ENCODE peak calls at places on chromosomes 5 and 9, in ten cellular contexts. Y is uterus, F is lung, N is colonic mucosa, O is iPS DF 6.9, P is MM.1S, H is IMR-90, R is heart left ventricle, S is K562, K is Karpas-422. B is an unnamed sample. For H3K4me1, the result is how much of the 10 kb centered on the place peaks cover.

GRCh38 chr5:154329519-154329918 is 116.3 kb upstream of the SAP30L start:
- DNase-seq in Y (no peak), F (no peak), N (no peak), O (no peak), P (no peak), H (no peak), R (no peak), S (no peak), K (no peak), B (no peak)

GRCh38 chr9:120926397-120926928 is at the start of gene TRAF1:
- DNase-seq in Y (no peak), F (no peak), N (no peak), O (no peak), P (no peak), H (peak), R (no peak), S (no peak), K (peak), B (no peak)

GRCh38 chr9:87212563-87213154 is 265.4 kb upstream of the GAS1 start:
- DNase-seq in Y (no peak), F (no peak), N (no peak), O (no peak), P (no peak), H (peak), R (no peak), S (peak), K (no peak), B (peak)

GRCh38 chr9:90124961-90125360 is 517.7 kb downstream of the DIRAS2 start:
- DNase-seq in Y (no peak), F (no peak), N (no peak), O (no peak), P (no peak), H (no peak), R (no peak), S (no peak), K (no peak), B (no peak)

GRCh38 chr9:70569070-70569772 is 154.8 kb upstream of the KLF9 start:
- DNase-seq in Y (no peak), F (no peak), N (no peak), O (no peak), P (no peak), H (peak), R (no peak), S (no peak), K (no peak), B (no peak)

GRCh38 chr9:15231788-15232635 is 75.0 kb downstream of the TTC39B start:
- DNase-seq in Y (no peak), F (no peak), N (no peak), O (peak), P (peak), H (no peak), R (no peak), S (peak), K (peak), B (no peak)

GRCh38 chr5:150137168-150137957 is 18.3 kb downstream of the PDGFRB start:
- DNase-seq in Y (no peak), F (no peak), N (no peak), O (no peak), P (no peak), H (peak), R (no peak), S (no peak), K (no peak), B (peak)

GRCh38 chr9:14310247-14310646 is 3.7 kb downstream of the NFIB start:
- DNase-seq in Y (no peak), F (no peak), N (no peak), O (no peak), P (no peak), H (no peak), R (no peak), S (no peak), K (no peak), B (no peak)

GRCh38 chr5:83564069-83564749 is 92.7 kb downstream of the VCAN start:
- DNase-seq in Y (no peak), F (no peak), N (no peak), O (no peak), P (peak), H (peak), R (no peak), S (peak), K (peak), B (no peak)

GRCh38 chr5:75037106-75037505 is 15.3 kb downstream of the GCNT4 start:
- DNase-seq in Y (no peak), F (peak), N (no peak), O (no peak), P (no peak), H (peak), R (no peak), S (no peak), K (no peak), B (peak)

GRCh38 chr9:112644449-112644965 is 73.4 kb downstream of the INIP start:
- DNase-seq in Y (no peak), F (no peak), N (no peak), O (no peak), P (no peak), H (no peak), R (no peak), S (no peak), K (no peak), B (no peak)

GRCh38 chr5:134523543-134524136 is 1.8 kb upstream of the JADE2 start:
- DNase-seq in Y (no peak), F (no peak), N (no peak), O (no peak), P (peak), H (no peak), R (no peak), S (no peak), K (peak), B (no peak)

GRCh38 chr9:137787786-137788505 is 89.6 kb upstream of the CACNA1B start:
- DNase-seq in Y (no peak), F (no peak), N (no peak), O (no peak), P (no peak), H (no peak), R (no peak), S (no peak), K (no peak), B (no peak)

GRCh38 chr9:70677336-70677735 is 262.9 kb upstream of the KLF9 start:
- DNase-seq in Y (no peak), F (no peak), N (no peak), O (no peak), P (no peak), H (peak), R (no peak), S (no peak), K (no peak), B (no peak)

GRCh38 chr9:115649991-115650472 is 503.6 kb upstream of the PAPPA start:
- DNase-seq in Y (peak), F (peak), N (peak), O (no peak), P (no peak), H (peak), R (peak), S (no peak), K (no peak), B (peak)

GRCh38 chr5:23268136-23268535 is 239.3 kb upstream of the PRDM9 start:
- DNase-seq in Y (no peak), F (no peak), N (no peak), O (no peak), P (no peak), H (no peak), R (no peak), S (no peak), K (no peak), B (no peak)

GRCh38 chr9:110142868-110143866 is 64.8 kb downstream of the C9orf152 start:
- DNase-seq in Y (no peak), F (no peak), N (no peak), O (no peak), P (peak), H (no peak), R (no peak), S (no peak), K (peak), B (no peak)

GRCh38 chr9:100294341-100294740 is 58.4 kb downstream of the TEX10 start:
- DNase-seq in Y (no peak), F (no peak), N (no peak), O (no peak), P (no peak), H (peak), R (no peak), S (no peak), K (no peak), B (no peak)

GRCh38 chr5:175556794-175557193 is 78.4 kb downstream of the SFXN1 start:
- DNase-seq in Y (no peak), F (no peak), N (no peak), O (no peak), P (no peak), H (no peak), R (no peak), S (no peak), K (no peak), B (peak)

GRCh38 chr9:127245637-127246164 is 18.9 kb upstream of the GARNL3 start:
- DNase-seq in Y (no peak), F (no peak), N (peak), O (no peak), P (no peak), H (no peak), R (no peak), S (no peak), K (no peak), B (no peak)

GRCh38 chr5:21067724-21068123 is 1079.7 kb upstream of the CDH18 start:
- DNase-seq in Y (no peak), F (no peak), N (no peak), O (no peak), P (no peak), H (no peak), R (no peak), S (no peak), K (no peak), B (no peak)

GRCh38 chr5:159061186-159061796 is 38.4 kb downstream of the EBF1 start:
- DNase-seq in Y (peak), F (no peak), N (no peak), O (no peak), P (no peak), H (peak), R (peak), S (peak), K (no peak), B (peak)

GRCh38 chr9:71668717-71669116 is 99.6 kb downstream of the CEMIP2 start:
- DNase-seq in Y (no peak), F (no peak), N (no peak), O (no peak), P (no peak), H (no peak), R (no peak), S (no peak), K (no peak), B (no peak)

GRCh38 chr9:94153905-94154304 is 69.6 kb downstream of the PTPDC1 start:
- DNase-seq in Y (no peak), F (no peak), N (no peak), O (no peak), P (peak), H (no peak), R (no peak), S (no peak), K (no peak), B (no peak)

GRCh38 chr9:79233542-79233941 is 338.2 kb upstream of the TLE4 start:
- DNase-seq in Y (no peak), F (no peak), N (no peak), O (peak), P (peak), H (peak), R (no peak), S (peak), K (peak), B (no peak)

DNA sequence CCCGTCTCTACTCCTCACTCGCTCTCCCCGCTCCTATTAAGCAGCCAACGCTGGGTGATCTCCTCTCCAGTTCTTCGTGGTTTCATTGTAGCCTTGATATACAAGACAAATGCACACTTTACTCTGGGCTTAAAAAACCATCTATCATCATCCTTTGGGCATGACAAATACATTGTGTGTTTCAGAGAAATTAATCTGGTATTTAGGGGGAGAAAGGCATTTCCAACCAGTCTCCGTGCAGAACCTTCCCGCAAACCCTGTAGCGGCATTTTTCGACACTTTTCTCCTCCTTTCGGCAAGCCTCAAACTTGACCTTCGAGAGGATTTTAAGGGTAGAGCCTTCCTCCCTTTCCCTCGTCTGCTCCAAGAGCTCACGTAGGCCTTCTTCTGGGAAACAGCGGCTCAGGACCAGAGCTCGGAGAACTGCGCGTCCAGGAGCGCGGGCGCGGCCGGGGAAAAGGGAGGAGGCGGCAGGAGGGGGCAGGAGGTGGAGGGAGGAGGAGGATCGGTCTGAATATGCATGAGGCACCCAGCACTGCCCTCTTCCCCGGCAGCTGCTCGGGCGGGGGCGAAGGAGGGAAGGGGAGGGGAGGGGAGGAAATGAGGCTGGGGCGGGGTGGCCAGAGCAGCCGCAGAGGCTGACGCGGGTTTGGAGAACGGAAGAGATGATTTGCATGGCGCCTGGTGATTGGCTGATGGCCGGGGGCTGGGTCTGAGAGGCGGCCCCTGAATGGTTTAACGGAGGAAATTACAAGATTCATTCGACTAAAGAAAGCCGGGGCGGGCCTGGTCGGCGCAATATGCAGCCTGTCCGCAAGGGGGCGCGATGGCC is 127.6 kb downstream of the TMEM161B start:
- DNase-seq in Y (peak), F (peak), N (peak), O (peak), P (peak), H (peak), R (peak), S (peak), K (peak), B (peak)
- H3K4me3 ChIP-seq in Y (peak), F (peak), N (peak), O (peak), P (peak), H (peak), R (peak), S (peak), K (no peak), B (peak)

GRCh38 chr9:96236854-96237545 is 65.0 kb downstream of the HSD17B3 start:
- DNase-seq in Y (no peak), F (no peak), N (no peak), O (no peak), P (no peak), H (no peak), R (no peak), S (no peak), K (no peak), B (no peak)
- H3K27ac ChIP-seq in Y (peak), F (no peak), N (no peak), O (no peak), P (no peak), H (no peak), R (peak), S (no peak), K (no peak), B (no peak)

GRCh38 chr9:134455010-134455409 is 128.8 kb downstream of the RXRA start:
- DNase-seq in Y (no peak), F (no peak), N (no peak), O (no peak), P (no peak), H (no peak), R (no peak), S (no peak), K (no peak), B (no peak)

GRCh38 chr9:134455951-134456739 is 129.9 kb downstream of the RXRA start:
- DNase-seq in Y (peak), F (peak), N (peak), O (no peak), P (no peak), H (peak), R (peak), S (peak), K (no peak), B (peak)

GRCh38 chr9:134455537-134455936 is 129.3 kb downstream of the RXRA start:
- DNase-seq in Y (no peak), F (no peak), N (no peak), O (no peak), P (no peak), H (no peak), R (no peak), S (no peak), K (no peak), B (no peak)

GRCh38 chr9:134453776-134454175 is 127.5 kb downstream of the RXRA start:
- DNase-seq in Y (no peak), F (no peak), N (no peak), O (no peak), P (no peak), H (no peak), R (no peak), S (no peak), K (no peak), B (no peak)

GRCh38 chr9:134454386-134454978 is 128.2 kb downstream of the RXRA start:
- DNase-seq in Y (no peak), F (no peak), N (no peak), O (no peak), P (no peak), H (no peak), R (no peak), S (no peak), K (no peak), B (no peak)
- H3K4me1 ChIP-seq in Y (under half), F (under half), N (under half), O (under half), P (under half), H (under half), R (under half), S (under half), K (under half), B (under half)

DNA sequence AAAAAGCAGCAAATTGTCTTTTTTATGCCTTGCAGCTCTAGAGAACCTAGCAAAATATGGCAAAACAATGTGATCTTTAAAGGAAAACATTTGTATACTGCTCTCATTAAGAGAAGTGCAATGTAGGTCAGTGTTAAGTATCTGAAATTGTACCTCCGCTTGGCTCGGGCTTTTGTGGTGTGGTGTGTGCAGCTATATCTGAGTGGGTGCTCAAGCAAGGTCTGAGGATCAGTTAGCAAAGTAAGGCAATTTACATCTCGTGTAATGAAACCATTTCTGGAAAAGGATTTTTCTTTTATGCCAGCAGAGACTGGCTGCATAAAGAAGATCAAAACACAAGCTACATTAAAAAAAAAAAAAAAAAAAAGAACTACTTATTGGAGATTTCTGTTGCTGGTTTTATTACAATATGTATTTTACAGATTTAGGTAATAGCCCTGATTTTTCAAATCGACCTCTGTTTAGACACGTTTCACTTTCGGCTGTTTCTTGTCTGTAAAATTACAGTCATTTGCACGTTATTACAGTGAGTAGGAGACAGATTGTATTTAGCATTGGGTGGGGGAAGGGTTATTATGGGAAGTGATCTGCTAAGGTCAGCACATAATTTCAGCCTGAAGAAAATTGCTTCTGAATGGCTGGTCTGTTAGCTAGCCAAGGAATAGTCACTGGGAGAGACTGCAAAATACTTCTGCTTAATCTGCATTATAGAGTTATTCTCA is 7.9 kb upstream of the ZNF608 start:
- DNase-seq in Y (no peak), F (no peak), N (no peak), O (no peak), P (peak), H (no peak), R (no peak), S (no peak), K (peak), B (no peak)
- H3K4me3 ChIP-seq in Y (no peak), F (no peak), N (no peak), O (no peak), P (no peak), H (no peak), R (no peak), S (no peak), K (peak), B (no peak)

GRCh38 chr5:76626738-76627137 is 3.5 kb upstream of the F2RL2 start:
- DNase-seq in Y (no peak), F (no peak), N (no peak), O (no peak), P (no peak), H (no peak), R (no peak), S (no peak), K (no peak), B (no peak)
- H3K27ac ChIP-seq in Y (no peak), F (no peak), N (no peak), O (no peak), P (no peak), H (no peak), R (no peak), S (no peak), K (no peak), B (no peak)

GRCh38 chr9:128898382-128898781 is 16.4 kb downstream of the LRRC8A start:
- DNase-seq in Y (no peak), F (no peak), N (no peak), O (no peak), P (no peak), H (no peak), R (no peak), S (no peak), K (no peak), B (no peak)
- H3K4me1 ChIP-seq in Y (under half), F (under half), N (under half), O (under half), P (under half), H (under half), R (under half), S (under half), K (under half), B (under half)

DNA sequence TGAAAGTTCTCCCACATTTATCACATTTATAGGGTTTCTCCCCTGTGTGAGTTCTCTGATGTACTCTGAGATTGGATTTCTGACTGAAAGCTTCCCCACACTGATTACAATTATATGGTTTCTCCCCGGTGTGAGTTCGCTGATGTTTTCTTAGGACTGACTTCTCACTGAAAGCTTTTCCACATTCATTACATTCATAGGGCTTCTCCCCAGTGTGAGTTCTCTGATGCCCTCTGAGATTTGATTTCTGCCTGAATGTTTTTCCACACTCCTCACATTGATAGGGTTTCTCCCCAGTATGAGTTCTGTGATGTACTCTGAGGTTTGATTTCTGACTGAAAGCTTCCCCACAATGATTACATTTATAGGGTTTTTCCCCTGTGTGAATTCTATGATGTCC is 36.3 kb downstream of the ZNF782 start:
- DNase-seq in Y (no peak), F (no peak), N (no peak), O (no peak), P (no peak), H (no peak), R (no peak), S (no peak), K (no peak), B (no peak)
- H3K4me3 ChIP-seq in Y (no peak), F (no peak), N (no peak), O (no peak), P (no peak), H (no peak), R (no peak), S (no peak), K (no peak), B (no peak)

GRCh38 chr5:145941096-145941676 is 4.8 kb downstream of the SH3RF2 start:
- DNase-seq in Y (no peak), F (no peak), N (peak), O (no peak), P (no peak), H (peak), R (no peak), S (no peak), K (no peak), B (no peak)

GRCh38 chr5:145942749-145943148 is 6.4 kb downstream of the SH3RF2 start:
- DNase-seq in Y (no peak), F (no peak), N (no peak), O (no peak), P (no peak), H (no peak), R (no peak), S (no peak), K (no peak), B (no peak)

GRCh38 chr5:145942202-145942601 is 5.8 kb downstream of the SH3RF2 start:
- DNase-seq in Y (no peak), F (no peak), N (peak), O (no peak), P (peak), H (no peak), R (no peak), S (no peak), K (no peak), B (no peak)

GRCh38 chr5:145943674-145944121 is 7.3 kb downstream of the SH3RF2 start:
- DNase-seq in Y (no peak), F (peak), N (peak), O (no peak), P (peak), H (peak), R (peak), S (no peak), K (peak), B (no peak)

GRCh38 chr5:145941677-145942130 is 5.3 kb downstream of the SH3RF2 start:
- DNase-seq in Y (no peak), F (no peak), N (no peak), O (no peak), P (no peak), H (peak), R (no peak), S (no peak), K (no peak), B (peak)
- H3K27ac ChIP-seq in Y (no peak), F (no peak), N (peak), O (no peak), P (peak), H (no peak), R (no peak), S (no peak), K (no peak), B (peak)

B was measured in SJSA1.